ENCODE peak calls at places on chromosomes 7 and 10, in nine cellular contexts. N is heart right ventricle; Y is stimulated activated CD8-positive, alpha-beta memory T cell treated with anti-CD3 and anti-CD28 coated beads, Interleukin-15, amount 100 ng/mL, for 24 hours; V is G401; W is CD4-positive, alpha-beta memory T cell; U is naive thymus-derived CD8-positive, alpha-beta T cell; I is transverse colon; Q is AG10803; O is kidney epithelial cell. L is an unnamed sample.

GRCh38 chr10:117005454-117006055 is 568 bp upstream of the SHTN1 start:
- DNase-seq in N (no peak), Y (no peak), V (peak; percentile 37), W (no peak), U (no peak), I (peak; percentile 9), Q (no peak), O (no peak), L (no peak)

GRCh38 chr10:6014241-6014761 is 37.0 kb upstream of the IL15RA start:
- DNase-seq in N (peak; percentile 75), Y (no peak), V (peak; percentile 25), W (peak; percentile 81), U (peak; percentile 23), I (peak; percentile 68), Q (peak; percentile 39), O (no peak), L (peak; percentile 72)

GRCh38 chr10:29841724-29842649 is 207.2 kb upstream of the SVIL start:
- DNase-seq in N (peak; percentile 82), Y (no peak), V (no peak), W (no peak), U (no peak), I (peak; percentile 47), Q (peak; percentile 56), O (no peak), L (no peak)

GRCh38 chr10:74290703-74291102 is 139.7 kb downstream of the ADK start:
- DNase-seq in N (no peak), Y (no peak), V (no peak), W (no peak), U (no peak), I (no peak), Q (peak; percentile 78), O (no peak), L (peak; percentile 40)

GRCh38 chr7:35003679-35004278 is 33.5 kb downstream of the DPY19L1 start:
- DNase-seq in N (peak; percentile 23), Y (no peak), V (peak; percentile 30), W (no peak), U (no peak), I (peak; percentile 85), Q (peak; percentile 77), O (peak; percentile 92), L (no peak)

GRCh38 chr10:18273039-18273438 is 132.8 kb downstream of the CACNB2 start:
- DNase-seq in N (no peak), Y (no peak), V (no peak), W (no peak), U (no peak), I (no peak), Q (no peak), O (no peak), L (no peak)

GRCh38 chr10:132711618-132712051 is 74.3 kb downstream of the NKX6-2 start:
- DNase-seq in N (no peak), Y (no peak), V (no peak), W (no peak), U (no peak), I (no peak), Q (no peak), O (no peak), L (no peak)

GRCh38 chr7:90166153-90166552 is 11.9 kb downstream of the STEAP1 start:
- DNase-seq in N (no peak), Y (no peak), V (no peak), W (no peak), U (no peak), I (no peak), Q (no peak), O (no peak), L (no peak)

GRCh38 chr10:86339226-86339865 is 27.2 kb downstream of the GRID1 start:
- DNase-seq in N (no peak), Y (no peak), V (no peak), W (no peak), U (no peak), I (no peak), Q (no peak), O (no peak), L (no peak)

GRCh38 chr10:95133997-95134396 is 60.0 kb upstream of the ACSM6 start:
- DNase-seq in N (no peak), Y (no peak), V (no peak), W (no peak), U (no peak), I (no peak), Q (no peak), O (no peak), L (no peak)

GRCh38 chr7:91345449-91345848 is 81.2 kb downstream of the FZD1 start:
- DNase-seq in N (no peak), Y (no peak), V (no peak), W (no peak), U (no peak), I (no peak), Q (no peak), O (no peak), L (no peak)

GRCh38 chr10:108362306-108362705 is 1197.8 kb upstream of the SORCS1 start:
- DNase-seq in N (no peak), Y (no peak), V (no peak), W (no peak), U (no peak), I (no peak), Q (no peak), O (no peak), L (no peak)

GRCh38 chr10:33893502-33893901 is 559.0 kb upstream of the NRP1 start:
- DNase-seq in N (no peak), Y (no peak), V (no peak), W (no peak), U (no peak), I (no peak), Q (no peak), O (no peak), L (no peak)

GRCh38 chr7:50307368-50308012 is 3.0 kb downstream of the IKZF1 start:
- DNase-seq in N (no peak), Y (no peak), V (no peak), W (peak; percentile 73), U (no peak), I (peak; percentile 59), Q (no peak), O (no peak), L (peak; percentile 82)

GRCh38 chr7:157612009-157612663 is 275.3 kb downstream of the DNAJB6 start:
- DNase-seq in N (no peak), Y (no peak), V (no peak), W (no peak), U (no peak), I (no peak), Q (no peak), O (no peak), L (no peak)

GRCh38 chr10:79072994-79073654 is 4.4 kb downstream of the ZMIZ1 start:
- DNase-seq in N (no peak), Y (no peak), V (no peak), W (no peak), U (no peak), I (no peak), Q (no peak), O (no peak), L (no peak)

GRCh38 chr10:92124524-92125168 is 166.2 kb downstream of the CPEB3 start:
- DNase-seq in N (peak; percentile 12), Y (no peak), V (peak; percentile 49), W (no peak), U (no peak), I (peak; percentile 39), Q (peak; percentile 63), O (peak; percentile 65), L (no peak)

GRCh38 chr10:102564209-102564834 is 60.5 kb downstream of the SUFU start:
- DNase-seq in N (no peak), Y (no peak), V (no peak), W (no peak), U (no peak), I (no peak), Q (no peak), O (no peak), L (no peak)

GRCh38 chr10:122149607-122150505 is 121.2 kb upstream of the BTBD16 start:
- DNase-seq in N (peak; percentile 63), Y (no peak), V (no peak), W (no peak), U (no peak), I (no peak), Q (no peak), O (no peak), L (no peak)